ENCODE peak calls at places on chromosomes 4 and X, in eight cellular contexts. L is ovary; V is LoVo; O is stimulated activated CD8-positive, alpha-beta memory T cell treated with anti-CD3 and anti-CD28 coated beads, Interleukin-12 subunit alpha, Interleukin-12 subunit beta, amount 100 ng/mL, for 4 hours; W is NCI-H1436; C is naive thymus-derived CD8-positive, alpha-beta T cell; K is NCI-H1417; M is naive B cell. F is an unnamed sample.

GRCh38 chrX:5117816-5118215 is 1110.9 kb downstream of the NLGN4X start:
- DNase-seq in W (no peak), K (no peak), O (no peak), V (no peak), L (no peak), M (no peak), C (no peak), F (no peak)

GRCh38 chr4:186839122-186840037 is 115.7 kb upstream of the FAT1 start:
- DNase-seq in W (no peak), K (no peak), L (peak; percentile 40), V (peak; percentile 38), M (no peak), C (no peak), O (no peak), F (no peak)

GRCh38 chr4:18401435-18401834 is 379.9 kb upstream of the LCORL start:
- DNase-seq in W (no peak), L (no peak), K (no peak), V (no peak), O (no peak), M (no peak), C (no peak), F (no peak)

GRCh38 chr4:83112239-83112638 is 2.3 kb downstream of the PLAC8 start:
- DNase-seq in M (peak; percentile 85), K (no peak), C (no peak), V (no peak), O (no peak), W (no peak), L (no peak), F (no peak)

GRCh38 chrX:149370097-149370496 is 135.0 kb downstream of the IDS start:
- DNase-seq in K (no peak), M (no peak), W (no peak), L (no peak), V (no peak), C (no peak), O (no peak), F (no peak)

GRCh38 chr4:16065066-16065465 is 18.8 kb downstream of the PROM1 start:
- DNase-seq in O (no peak), M (no peak), W (no peak), C (no peak), K (no peak), L (no peak), V (no peak), F (no peak)

GRCh38 chrX:794311-794710 is 163.7 kb downstream of the SHOX start:
- DNase-seq in W (no peak), K (no peak), M (no peak), V (no peak), O (no peak), C (peak; percentile 2), L (no peak), F (no peak)

GRCh38 chrX:112247714-112248113 is 165.1 kb upstream of the TRPC5 start:
- DNase-seq in O (no peak), V (no peak), K (no peak), M (no peak), L (no peak), W (no peak), C (no peak), F (no peak)

GRCh38 chr4:49032440-49033161 is 46.5 kb downstream of the CWH43 start:
- DNase-seq in C (no peak), M (no peak), L (no peak), V (peak; percentile 32), O (no peak), K (peak; percentile 5), W (no peak), F (no peak)

GRCh38 chr4:93814722-93815121 is 13.8 kb upstream of the ATOH1 start:
- DNase-seq in K (no peak), M (no peak), L (no peak), O (no peak), C (no peak), V (no peak), W (no peak), F (no peak)

GRCh38 chr4:73870778-73871177 is 1.6 kb downstream of the CXCL1 start:
- DNase-seq in V (no peak), K (no peak), C (no peak), M (no peak), O (no peak), W (no peak), L (no peak), F (no peak)

GRCh38 chrX:38806875-38807601 is 5.8 kb downstream of the MID1IP1 start:
- DNase-seq in V (peak; percentile 33), M (no peak), W (no peak), K (no peak), C (no peak), L (no peak), O (no peak), F (no peak)

GRCh38 chr4:151786158-151786495 is 25.3 kb upstream of the GATB start:
- DNase-seq in M (no peak), K (no peak), W (no peak), O (no peak), C (no peak), L (no peak), V (no peak), F (no peak)

GRCh38 chr4:160546201-160546600 is 1443.3 kb downstream of the RAPGEF2 start:
- DNase-seq in W (no peak), K (no peak), C (no peak), L (no peak), M (no peak), O (no peak), V (no peak), F (no peak)

GRCh38 chr4:37960679-37961078 is 481 bp downstream of the PTTG2 start:
- DNase-seq in K (no peak), L (no peak), W (no peak), O (no peak), V (no peak), C (no peak), M (no peak), F (peak; percentile 82)

GRCh38 chrX:118802857-118803256 is 20.8 kb upstream of the ZCCHC12 start:
- DNase-seq in V (no peak), C (no peak), W (no peak), O (no peak), K (no peak), M (no peak), L (no peak), F (no peak)

GRCh38 chrX:51461053-51462050 is 35.0 kb downstream of the NUDT11 start:
- DNase-seq in O (no peak), C (peak; percentile 17), M (peak; percentile 31), W (peak; percentile 26), L (no peak), K (peak; percentile 17), V (peak; percentile 24), F (no peak)

GRCh38 chrX:119790977-119791436 is 423 bp downstream of the RPL39 start:
- DNase-seq in M (peak; percentile 22), C (peak; percentile 30), K (peak; percentile 85), W (peak; percentile 13), O (peak; percentile 23), L (no peak), V (no peak), F (peak; percentile 37)

GRCh38 chr4:8591114-8591513 is 1.5 kb upstream of the CPZ start:
- DNase-seq in K (no peak), L (no peak), M (no peak), W (no peak), O (no peak), V (no peak), C (no peak), F (no peak)